ENCODE peak calls at places on chromosomes 3 and 15, in nine cellular contexts. M is neural progenitor cell, W is hepatocyte, O is MM.1S, N is SK-N-SH, H is GM23338, K is HCT116, X is GM23248, V is PC-3. L is an unnamed sample.

GRCh38 chr15:36903922-36904479 is 196.3 kb downstream of the MEIS2 start:
- DNase-seq in M (no peak), W (no peak), O (no peak), N (no peak), H (no peak), K (no peak), X (no peak), V (no peak), L (no peak)

GRCh38 chr3:45140392-45140791 is 5.8 kb downstream of the CDCP1 start:
- DNase-seq in M (no peak), W (no peak), O (no peak), N (no peak), H (no peak), K (no peak), X (peak; percentile 93), V (peak; percentile 86), L (no peak)

GRCh38 chr3:138078901-138079344 is 36.5 kb downstream of the DZIP1L start:
- DNase-seq in M (no peak), W (peak; percentile 49), O (no peak), N (no peak), H (no peak), K (peak; percentile 27), X (peak; percentile 98), V (peak; percentile 88), L (no peak)

GRCh38 chr15:88990185-88990679 is 77.1 kb upstream of the MFGE8 start:
- DNase-seq in M (no peak), W (no peak), O (no peak), N (peak; percentile 43), H (no peak), K (no peak), X (no peak), V (no peak), L (no peak)

GRCh38 chr3:187343670-187344069 is 24.5 kb upstream of the RTP4 start:
- DNase-seq in M (no peak), W (no peak), O (no peak), N (no peak), H (no peak), K (no peak), X (no peak), V (no peak), L (no peak)

GRCh38 chr15:70027518-70027917 is 70.2 kb downstream of the TLE3 start:
- DNase-seq in M (no peak), W (no peak), O (no peak), N (no peak), H (no peak), K (no peak), X (no peak), V (no peak), L (no peak)

GRCh38 chr15:89776274-89777072 is at the start of gene MESP2:
- DNase-seq in M (peak; percentile 96), W (peak; percentile 92), O (peak; percentile 79), N (peak; percentile 94), H (peak; percentile 94), K (peak; percentile 50), X (peak; percentile 90), V (peak; percentile 51), L (no peak)

GRCh38 chr3:2547049-2547448 is 448.4 kb downstream of the CNTN4 start:
- DNase-seq in M (no peak), W (no peak), O (no peak), N (no peak), H (no peak), K (no peak), X (no peak), V (no peak), L (no peak)

GRCh38 chr3:173410836-173411235 is 13.3 kb downstream of the NLGN1 start:
- DNase-seq in M (peak; percentile 14), W (no peak), O (no peak), N (no peak), H (no peak), K (no peak), X (no peak), V (no peak), L (no peak)

GRCh38 chr15:24878153-24878552 is 76.6 kb upstream of the SNRPN start:
- DNase-seq in M (no peak), W (no peak), O (no peak), N (peak; percentile 57), H (peak; percentile 29), K (no peak), X (peak; percentile 52), V (peak; percentile 36), L (no peak)

GRCh38 chr3:141795719-141796435 is 32.7 kb downstream of the GRK7 start:
- DNase-seq in M (peak; percentile 41), W (no peak), O (no peak), N (peak; percentile 42), H (no peak), K (no peak), X (peak; percentile 72), V (no peak), L (no peak)

GRCh38 chr3:116265976-116266584 is 179.2 kb downstream of the LSAMP start:
- DNase-seq in M (no peak), W (no peak), O (no peak), N (no peak), H (no peak), K (no peak), X (no peak), V (no peak), L (no peak)

GRCh38 chr3:40306336-40306735 is 3.2 kb upstream of the EIF1B start:
- DNase-seq in M (no peak), W (no peak), O (no peak), N (no peak), H (no peak), K (no peak), X (peak; percentile 15), V (no peak), L (no peak)

GRCh38 chr3:188153498-188153948 is 434 bp upstream of the LPP start:
- DNase-seq in M (peak; percentile 94), W (peak; percentile 95), O (no peak), N (peak; percentile 58), H (peak; percentile 95), K (peak; percentile 75), X (peak; percentile 97), V (peak; percentile 92), L (peak; percentile 37)

GRCh38 chr15:78419331-78419730 is 18.7 kb upstream of the IREB2 start:
- DNase-seq in M (no peak), W (no peak), O (no peak), N (no peak), H (no peak), K (no peak), X (no peak), V (no peak), L (no peak)

GRCh38 chr3:177212278-177212610 is 15.0 kb upstream of the TBL1XR1 start:
- DNase-seq in M (no peak), W (no peak), O (no peak), N (no peak), H (no peak), K (no peak), X (no peak), V (no peak), L (no peak)

DNA sequence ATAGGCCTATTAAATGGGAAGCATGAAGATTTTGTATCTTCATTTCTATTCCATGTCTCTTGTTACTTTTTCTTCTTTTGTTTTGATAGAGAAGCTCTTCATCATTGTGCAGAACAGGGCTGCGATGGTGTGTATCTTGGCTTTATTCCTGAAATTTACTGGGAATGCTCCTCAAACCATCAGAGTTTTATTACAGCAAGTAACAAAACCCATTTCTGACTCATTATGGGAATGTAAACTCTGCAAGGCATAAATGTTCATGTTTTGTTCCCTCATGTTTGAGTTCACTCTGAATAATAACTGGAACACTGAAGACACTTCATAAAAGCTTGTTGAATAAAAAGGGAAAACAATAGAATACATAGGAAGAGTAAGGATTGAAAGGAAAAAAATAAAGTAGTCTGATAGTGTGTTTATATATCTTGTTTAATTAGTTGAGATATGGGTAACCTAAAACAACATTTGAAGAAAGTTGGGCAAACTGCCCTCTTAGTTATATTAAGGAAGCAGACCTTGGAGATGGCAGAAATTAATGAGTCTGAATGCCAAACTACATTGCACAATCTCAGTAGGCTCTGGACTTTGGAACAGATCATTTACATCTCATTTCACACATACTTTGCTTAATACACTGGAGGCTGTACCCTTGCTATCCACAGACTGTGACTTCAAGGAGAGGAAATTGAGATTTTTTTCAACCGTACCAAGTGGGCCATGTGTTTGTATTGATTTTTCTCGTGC is 521.5 kb downstream of the GRM7 start:
- DNase-seq in M (no peak), W (peak; percentile 46), O (no peak), N (no peak), H (no peak), K (no peak), X (no peak), V (no peak), L (no peak)
- TF ChIP-seq EZH2phosphoT487 in M (no peak), W (peak; percentile 32), O (no peak), N (no peak), H (no peak), K (no peak), X (no peak), V (no peak), L (no peak)

GRCh38 chr3:69927571-69927970 is 72.0 kb upstream of the SAMMSON start:
- DNase-seq in M (no peak), W (no peak), O (no peak), N (no peak), H (no peak), K (no peak), X (no peak), V (no peak), L (no peak)
- H3K27ac ChIP-seq in M (no peak overlapping the region), W (no peak overlapping the region), O (no peak overlapping the region), N (no peak overlapping the region), H (no peak overlapping the region), K (no peak overlapping the region), X (no peak overlapping the region), V (no peak overlapping the region), L (no peak overlapping the region)

GRCh38 chr3:158660711-158661110 is 11.7 kb downstream of the LXN start:
- DNase-seq in M (no peak), W (no peak), O (no peak), N (no peak), H (no peak), K (no peak), X (no peak), V (no peak), L (no peak)

GRCh38 chr3:158659454-158660237 is 12.8 kb downstream of the LXN start:
- DNase-seq in M (peak; percentile 66), W (peak; percentile 78), O (peak; percentile 75), N (peak; percentile 61), H (peak; percentile 68), K (peak; percentile 33), X (peak; percentile 91), V (peak; percentile 70), L (peak; percentile 51)

GRCh38 chr3:158663832-158664231 is 8.6 kb downstream of the LXN start:
- DNase-seq in M (no peak), W (no peak), O (no peak), N (no peak), H (no peak), K (no peak), X (no peak), V (no peak), L (no peak)

DNA sequence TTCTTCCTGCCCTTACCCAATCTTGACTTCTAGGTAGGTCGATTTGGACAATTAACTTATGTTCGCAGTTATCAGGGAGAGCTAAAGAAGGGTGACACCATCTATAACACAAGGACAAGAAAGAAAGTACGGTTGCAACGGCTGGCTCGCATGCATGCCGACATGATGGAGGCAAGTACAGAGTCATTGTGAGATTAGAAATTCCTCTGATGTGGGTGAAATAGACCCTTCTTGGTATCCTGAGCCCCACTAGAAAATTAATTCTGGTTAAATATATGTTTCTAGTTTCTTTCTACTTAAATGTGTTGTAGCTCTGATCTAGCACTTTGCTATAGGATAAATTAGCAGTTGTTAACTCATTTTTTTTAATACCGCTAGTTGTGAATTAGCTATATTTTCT is 13.6 kb downstream of the LXN start:
- DNase-seq in M (no peak), W (no peak), O (no peak), N (no peak), H (no peak), K (no peak), X (no peak), V (no peak), L (no peak)
- H3K36me3 ChIP-seq in M (peaks cover 4% of the 10 kb centered on the region), W (no peaks in the 10 kb centered on the region), O (peaks cover 24% of the 10 kb centered on the region), N (peaks cover 76% of the 10 kb centered on the region), H (peaks cover 40% of the 10 kb centered on the region), K (peaks cover 36% of the 10 kb centered on the region), X (peaks cover 40% of the 10 kb centered on the region), V (peaks cover 48% of the 10 kb centered on the region), L (peaks cover 83% of the 10 kb centered on the region)

GRCh38 chr3:169923189-169923588 is 11.8 kb downstream of the SAMD7 start:
- DNase-seq in M (no peak), W (peak; percentile 44), O (no peak), N (peak; percentile 76), H (no peak), K (no peak), X (no peak), V (no peak), L (no peak)
- TF ChIP-seq EZH2phosphoT487 in M (no peak), W (no peak), O (no peak), N (no peak), H (no peak), K (no peak), X (no peak), V (no peak), L (no peak)

L was measured in OCI-LY7.